ENCODE peak calls at places on chromosome 18, in four cellular contexts. E is Peyer's patch, K is heart left ventricle, B is brain microvascular endothelial cell. U is an unnamed sample. For H3K36me3, the result is how much of the 10 kb centered on the place peaks cover.

GRCh38 chr18:47915930-47916329 is 14.5 kb downstream of the SMAD2 start:
- DNase-seq in B (no peak), K (no peak), E (no peak), U (no peak)

GRCh38 chr18:42178381-42179080 is 223.5 kb downstream of the PIK3C3 start:
- DNase-seq in B (no peak), K (no peak), E (no peak), U (no peak)

GRCh38 chr18:2818281-2818680 is 28.5 kb upstream of the EMILIN2 start:
- DNase-seq in E (no peak), K (no peak), B (no peak), U (no peak)

GRCh38 chr18:58174285-58174684 is 130.3 kb downstream of the NEDD4L start:
- DNase-seq in E (no peak), B (no peak), K (no peak), U (no peak)

GRCh38 chr18:55234366-55235093 is 275.3 kb upstream of the CCDC68 start:
- DNase-seq in B (peak), E (peak), K (peak), U (no peak)

GRCh38 chr18:35581555-35582309 is at the start of gene GALNT1:
- DNase-seq in E (peak), B (no peak), K (peak), U (no peak)

GRCh38 chr18:14144628-14144895 is 12.3 kb upstream of the ZNF519 start:
- DNase-seq in B (no peak), E (no peak), K (no peak), U (no peak)

GRCh38 chr18:34697233-34697632 is 12.9 kb upstream of the DTNA start:
- DNase-seq in K (no peak), E (no peak), B (no peak), U (no peak)

GRCh38 chr18:47929681-47930085 is 776 bp downstream of the SMAD2 start:
- DNase-seq in E (no peak), B (peak), K (no peak), U (no peak)

GRCh38 chr18:7923105-7923504 is 356.0 kb downstream of the PTPRM start:
- DNase-seq in E (no peak), B (no peak), K (no peak), U (no peak)

GRCh38 chr18:48165104-48165866 is 234.8 kb upstream of the SMAD2 start:
- DNase-seq in K (no peak), E (no peak), B (no peak), U (no peak)

GRCh38 chr18:10912790-10913560 is 236.4 kb downstream of the PIEZO2 start:
- DNase-seq in K (peak), B (peak), E (no peak), U (peak)

GRCh38 chr18:9706081-9706935 is 1.8 kb upstream of the RAB31 start:
- DNase-seq in E (no peak), B (peak), K (no peak), U (no peak)

GRCh38 chr18:57657566-57657965 is 35.9 kb upstream of the NARS1 start:
- DNase-seq in E (no peak), K (no peak), B (no peak), U (no peak)

GRCh38 chr18:59799383-59800015 is 100.3 kb upstream of the PMAIP1 start:
- DNase-seq in K (no peak), E (no peak), B (no peak), U (no peak)

GRCh38 chr18:75207298-75208054 is 1.5 kb downstream of the PTGR3 start:
- DNase-seq in K (no peak), B (no peak), E (no peak), U (no peak)

GRCh38 chr18:30987479-30988241 is 54.9 kb downstream of the DSC3 start:
- DNase-seq in E (peak), K (no peak), B (no peak), U (no peak)

GRCh38 chr18:48826806-48827205 is 124.0 kb downstream of the SMAD7 start:
- DNase-seq in K (peak), E (no peak), B (no peak), U (no peak)

GRCh38 chr18:70387018-70387417 is 98.2 kb downstream of the SOCS6 start:
- DNase-seq in B (no peak), E (no peak), K (no peak), U (no peak)

GRCh38 chr18:56945171-56945863 is 201.6 kb upstream of the BOD1L2 start:
- DNase-seq in B (no peak), K (no peak), E (no peak), U (no peak)

GRCh38 chr18:26356045-26356785 is 130.0 kb downstream of the TAF4B start:
- DNase-seq in B (no peak), E (no peak), K (no peak), U (no peak)

GRCh38 chr18:79884963-79885728 is 66.3 kb downstream of the SLC66A2 start:
- DNase-seq in B (no peak), K (peak), E (no peak), U (no peak)

GRCh38 chr18:42736074-42736473 is 379.4 kb downstream of the RIT2 start:
- DNase-seq in K (no peak), E (no peak), B (no peak), U (no peak)

GRCh38 chr18:49178736-49179135 is 228.0 kb upstream of the SMAD7 start:
- DNase-seq in B (peak), K (no peak), E (no peak), U (no peak)

GRCh38 chr18:32048507-32049091 is 30.0 kb downstream of the RNF125 start:
- DNase-seq in E (peak), B (peak), K (peak), U (no peak)

GRCh38 chr18:73848656-73849055 is 299.0 kb downstream of the FBXO15 start:
- DNase-seq in E (no peak), K (no peak), B (peak), U (peak)

GRCh38 chr18:27491772-27492171 is 306.7 kb upstream of the CHST9 start:
- DNase-seq in B (no peak), E (no peak), K (no peak), U (no peak)

GRCh38 chr18:52602820-52603219 is 262.8 kb downstream of the DCC start:
- DNase-seq in B (no peak), E (no peak), K (no peak), U (no peak)

GRCh38 chr18:44803019-44803650 is 122.4 kb downstream of the SETBP1 start:
- DNase-seq in K (peak), E (peak), B (peak), U (no peak)

GRCh38 chr18:25453556-25454269 is 101.7 kb upstream of the ZNF521 start:
- DNase-seq in E (no peak), B (no peak), K (no peak), U (peak)

GRCh38 chr18:64668563-64668962 is 519.7 kb upstream of the LINC00305 start:
- DNase-seq in B (no peak), K (no peak), E (no peak), U (no peak)

GRCh38 chr18:45019469-45019868 is 338.8 kb downstream of the SETBP1 start:
- DNase-seq in K (no peak), B (no peak), E (no peak), U (no peak)

GRCh38 chr18:60018801-60019462 is 119.1 kb downstream of the PMAIP1 start:
- DNase-seq in K (no peak), E (no peak), B (peak), U (no peak)

GRCh38 chr18:9765505-9765904 is 57.4 kb downstream of the RAB31 start:
- DNase-seq in K (no peak), E (no peak), B (no peak), U (no peak)

GRCh38 chr18:9825571-9826073 is 60.2 kb upstream of the TXNDC2 start:
- DNase-seq in K (no peak), B (peak), E (no peak), U (peak)

GRCh38 chr18:48927286-48928080 is 23.3 kb downstream of the SMAD7 start:
- DNase-seq in B (no peak), K (no peak), E (peak), U (no peak)

GRCh38 chr18:43486462-43486861 is 209.2 kb upstream of the SYT4 start:
- DNase-seq in B (no peak), K (no peak), E (no peak), U (no peak)

GRCh38 chr18:3972291-3972985 is 482.7 kb downstream of the DLGAP1 start:
- DNase-seq in B (no peak), E (no peak), K (no peak), U (no peak)

GRCh38 chr18:3966246-3966984 is 488.7 kb downstream of the DLGAP1 start:
- DNase-seq in E (no peak), K (no peak), B (no peak), U (no peak)

GRCh38 chr18:3966985-3967856 is 487.9 kb downstream of the DLGAP1 start:
- DNase-seq in E (no peak), K (peak), B (peak), U (no peak)

GRCh38 chr18:3973191-3973590 is 481.9 kb downstream of the DLGAP1 start:
- DNase-seq in E (no peak), B (no peak), K (no peak), U (no peak)

DNA sequence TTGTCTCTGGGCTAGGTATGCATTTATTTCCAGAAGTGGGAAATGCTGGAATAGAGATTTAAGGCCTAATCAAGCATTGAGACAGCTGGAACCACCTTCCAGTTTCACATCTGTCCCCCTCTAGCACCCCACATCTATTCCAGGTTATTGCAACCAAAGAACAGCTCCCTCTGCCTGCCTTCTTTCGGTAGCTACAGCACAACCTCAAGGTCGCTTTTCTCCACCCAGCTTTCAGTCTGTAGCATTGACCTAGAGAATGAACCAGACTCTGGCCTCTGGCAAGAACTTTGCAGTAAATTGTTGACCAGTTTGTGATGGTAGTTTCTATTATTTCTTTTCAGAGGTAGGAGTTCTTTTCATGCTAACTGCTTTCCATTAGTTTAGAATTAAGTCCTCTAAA is 484.2 kb downstream of the DLGAP1 start:
- DNase-seq in B (no peak), E (no peak), K (no peak), U (no peak)
- TF ChIP-seq CTCF in B (peak), E (no peak), K (peak), U (peak)

DNA sequence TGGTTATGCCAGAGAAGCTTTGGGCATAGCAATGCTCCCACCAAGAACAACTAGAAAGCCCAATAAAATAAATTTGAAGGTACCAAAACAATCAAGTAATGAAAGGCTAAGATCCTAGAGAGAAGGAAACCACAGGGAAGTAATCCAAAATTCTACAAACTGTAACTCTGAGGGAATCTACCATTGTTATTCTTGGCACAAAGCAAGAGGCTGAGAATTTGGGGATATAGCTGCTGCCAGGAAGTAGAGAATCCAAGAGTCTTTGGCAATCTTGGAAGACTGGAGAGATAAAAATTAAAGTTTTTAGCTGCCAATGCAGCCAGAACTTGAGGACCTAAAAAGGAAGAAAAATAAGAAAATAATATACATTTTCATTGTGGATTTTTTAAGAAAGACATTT is 68.5 kb downstream of the PIGN start:
- DNase-seq in B (peak), K (no peak), E (no peak), U (peak)
- H3K36me3 ChIP-seq in B (under half), K (under half), E (under half), U (under half)

DNA sequence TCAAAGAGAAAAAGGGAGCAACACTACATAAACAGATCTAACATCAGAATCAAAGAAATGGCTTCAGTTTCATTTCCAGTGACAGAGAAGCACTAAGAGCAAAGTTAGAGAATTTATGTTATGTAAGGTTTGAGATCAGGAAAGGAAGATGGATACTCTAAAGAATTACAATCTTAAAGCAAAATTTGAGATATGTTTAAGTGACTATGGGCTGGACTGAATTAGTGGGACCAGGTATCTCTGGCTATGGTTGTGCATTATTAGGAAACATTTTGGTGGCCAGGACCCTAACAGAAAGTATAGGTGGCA is 208.2 kb downstream of the CCDC178 start:
- DNase-seq in B (no peak), K (no peak), E (no peak), U (no peak)
- TF ChIP-seq CTCF in B (no peak), K (no peak), E (no peak), U (no peak)

GRCh38 chr18:22939649-22940048 is 6.5 kb downstream of the RBBP8 start:
- DNase-seq in K (no peak), E (no peak), B (no peak), U (no peak)
- H3K36me3 ChIP-seq in K (under half), E (under half), B (under half), U (under half)

DNA sequence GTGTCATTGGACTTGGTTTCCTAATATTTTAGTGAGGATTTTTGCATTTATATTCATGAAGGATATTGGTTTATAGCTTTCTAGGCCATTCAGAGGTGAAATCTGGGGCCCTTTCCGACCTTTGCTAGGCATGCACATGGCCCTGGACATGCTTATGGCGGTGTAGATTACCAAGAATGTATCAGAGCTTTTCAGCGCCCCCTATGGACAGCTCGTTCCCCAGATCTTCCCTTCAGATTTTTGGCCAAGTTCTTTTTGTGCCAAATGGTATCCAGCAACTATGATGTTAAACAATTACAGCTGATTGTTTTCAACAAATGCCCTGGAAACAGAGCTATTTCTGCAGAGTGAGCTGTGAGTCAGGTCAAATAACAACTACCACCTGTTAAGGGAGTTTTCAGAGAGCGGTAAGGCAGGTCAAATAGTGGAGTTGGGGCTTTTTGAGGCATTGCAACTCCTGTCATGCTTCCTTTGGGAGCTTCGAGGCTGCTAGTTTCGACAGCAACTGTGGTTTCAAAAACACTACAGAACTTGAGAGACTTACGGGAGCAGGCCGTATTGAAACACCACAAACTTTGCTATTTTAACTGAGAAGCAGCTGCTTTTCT is 188.3 kb downstream of the ZNF516 start:
- DNase-seq in E (no peak), B (no peak), K (no peak), U (no peak)
- TF ChIP-seq CTCF in E (no peak), B (peak), K (no peak), U (peak)

DNA sequence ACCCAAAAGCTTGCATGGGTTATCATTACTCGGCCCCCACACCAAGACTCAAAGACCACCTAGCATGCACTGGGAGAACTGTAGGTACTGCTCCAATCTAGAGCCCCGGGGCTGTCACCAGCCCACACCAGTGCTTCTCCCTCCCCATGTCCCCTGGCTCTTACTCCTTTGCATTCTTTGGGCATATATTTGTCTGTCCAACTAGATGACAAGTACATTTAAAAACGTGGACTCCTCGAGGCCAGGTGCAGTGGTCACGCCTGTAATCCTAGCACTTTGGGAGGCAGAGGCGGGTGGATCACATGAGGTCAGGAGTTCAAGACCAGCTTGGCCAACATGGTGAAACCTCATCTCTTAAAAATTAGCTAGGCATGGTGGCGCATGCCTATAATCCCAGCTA is 7.8 kb downstream of the AFG3L2 start:
- DNase-seq in K (no peak), E (no peak), B (no peak), U (no peak)
- H3K36me3 ChIP-seq in K (half or more), E (under half), B (under half), U (under half)

GRCh38 chr18:24398515-24398914 is 891 bp upstream of the OSBPL1A start:
- DNase-seq in E (no peak), K (no peak), B (peak), U (peak)

GRCh38 chr18:24396082-24396623 is 1.5 kb downstream of the OSBPL1A start:
- DNase-seq in B (no peak), K (no peak), E (no peak), U (no peak)

GRCh38 chr18:24397131-24397693 is 412 bp downstream of the OSBPL1A start:
- DNase-seq in B (peak), K (no peak), E (no peak), U (peak)

GRCh38 chr18:24395049-24395780 is 2.4 kb downstream of the OSBPL1A start:
- DNase-seq in B (no peak), E (no peak), K (no peak), U (no peak)

GRCh38 chr18:24397694-24398365 is at the start of gene OSBPL1A:
- DNase-seq in E (peak), B (peak), K (peak), U (peak)
- TF ChIP-seq CTCF in E (no peak), B (no peak), K (no peak), U (no peak)

GRCh38 chr18:62899534-62899933 is 184.2 kb downstream of the PHLPP1 start:
- DNase-seq in K (no peak), E (no peak), B (no peak), U (no peak)

GRCh38 chr18:62894681-62895390 is 179.5 kb downstream of the PHLPP1 start:
- DNase-seq in B (no peak), E (no peak), K (no peak), U (no peak)

GRCh38 chr18:62900132-62900883 is 185.0 kb downstream of the PHLPP1 start:
- DNase-seq in E (no peak), B (no peak), K (no peak), U (no peak)

GRCh38 chr18:62898359-62898758 is 183.0 kb downstream of the PHLPP1 start:
- DNase-seq in E (no peak), K (no peak), B (no peak), U (no peak)

DNA sequence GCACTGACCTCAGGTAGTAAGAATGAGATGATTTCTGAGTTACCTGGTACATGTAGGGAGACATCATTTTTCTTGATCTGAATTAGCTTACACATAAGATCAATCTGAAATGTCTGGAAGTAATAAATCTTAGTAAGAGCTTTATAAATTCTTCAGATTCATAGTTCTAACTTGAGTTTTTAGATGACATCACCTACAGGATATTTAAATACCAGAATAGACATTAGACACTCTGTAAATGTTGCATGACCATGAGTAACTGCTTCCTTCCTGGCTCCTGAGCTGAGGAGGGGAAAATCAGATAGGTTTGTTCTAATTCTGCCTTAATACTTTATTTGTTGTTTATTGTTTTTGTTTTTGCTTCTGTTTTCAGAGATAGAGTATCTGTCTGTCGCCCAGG is 181.8 kb downstream of the PHLPP1 start:
- DNase-seq in B (peak), E (no peak), K (no peak), U (no peak)
- H3K36me3 ChIP-seq in B (under half), E (under half), K (under half), U (under half)

DNA sequence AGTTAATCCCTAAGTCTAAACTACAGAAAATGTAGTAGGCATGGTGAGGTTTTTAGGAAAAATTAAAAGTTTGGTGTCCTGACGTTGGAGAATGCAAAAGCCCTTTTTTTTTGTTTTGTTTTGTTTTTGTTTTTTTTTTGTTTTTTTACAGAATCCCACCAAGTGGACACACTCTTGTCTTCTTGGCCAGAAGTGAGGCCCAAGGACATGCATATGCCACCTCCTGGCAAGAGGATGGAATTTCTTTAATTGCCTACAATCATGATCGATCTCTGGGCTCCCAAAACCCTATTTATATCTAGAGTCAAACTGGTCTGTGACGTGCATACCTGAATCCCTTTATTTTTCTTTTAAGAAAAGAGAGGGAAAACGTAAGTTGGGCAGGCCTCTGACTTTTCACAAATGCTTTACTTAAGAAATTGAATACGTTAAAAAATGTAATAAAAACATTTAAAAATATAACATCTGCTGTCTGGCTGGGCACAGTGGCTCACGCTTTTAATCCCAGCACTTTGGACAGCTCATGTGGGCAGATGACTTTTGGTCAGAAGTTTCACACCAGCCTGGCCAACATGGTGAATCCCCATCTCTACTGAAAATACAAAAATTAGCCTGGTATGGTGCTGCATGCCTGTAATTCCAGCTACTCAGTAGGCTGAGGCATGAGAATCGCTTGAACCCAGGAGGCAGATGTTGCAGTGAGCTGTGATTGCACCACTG is 502.7 kb downstream of the CBLN2 start:
- DNase-seq in B (no peak), E (no peak), K (no peak), U (no peak)
- TF ChIP-seq CTCF in B (peak), E (no peak), K (no peak), U (no peak)

U was measured in BJ.